ENCODE peak calls at places on chromosomes 11 and 22, in six cellular contexts. J is IMR-90, M is AG04450, I is mammary epithelial cell, V is thoracic aorta, A is colonic mucosa. W is an unnamed sample. For H3K27me3, the result is how much of the 10 kb centered on the place peaks cover.

GRCh38 chr11:10452211-10452767 is 2.8 kb upstream of the AMPD3 start:
- DNase-seq in J (peak), M (no peak), I (no peak), V (no peak), A (peak), W (no peak)

GRCh38 chr11:198236-198806 is 5.4 kb downstream of the SCGB1C1 start:
- DNase-seq in J (no peak), M (no peak), I (no peak), V (no peak), A (no peak), W (peak)

GRCh38 chr22:40055143-40055926 is 60.6 kb downstream of the FAM83F start:
- DNase-seq in J (no peak), M (no peak), I (peak), V (no peak), A (no peak), W (no peak)

GRCh38 chr22:31586137-31586920 is 75.7 kb downstream of the PISD start:
- DNase-seq in J (peak), M (no peak), I (no peak), V (no peak), A (no peak), W (no peak)

GRCh38 chr11:9886595-9886994 is 222.7 kb downstream of the SWAP70 start:
- DNase-seq in J (no peak), M (no peak), I (no peak), V (no peak), A (no peak), W (no peak)

GRCh38 chr11:117772360-117772759 is 24.7 kb downstream of the DSCAML1 start:
- DNase-seq in J (no peak), M (no peak), I (no peak), V (no peak), A (no peak), W (no peak)

GRCh38 chr11:91981995-91982394 is 242.6 kb upstream of the FAT3 start:
- DNase-seq in J (peak), M (peak), I (peak), V (peak), A (peak), W (no peak)

GRCh38 chr11:73478737-73479347 is 102.6 kb downstream of the RELT start:
- DNase-seq in J (peak), M (no peak), I (peak), V (no peak), A (no peak), W (no peak)

GRCh38 chr11:93741882-93742226 is 382 bp downstream of the C11orf54 start:
- DNase-seq in J (peak), M (no peak), I (peak), V (no peak), A (peak), W (no peak)

GRCh38 chr11:68214173-68215086 is 1.3 kb upstream of the KMT5B start:
- DNase-seq in J (no peak), M (no peak), I (no peak), V (no peak), A (peak), W (peak)

GRCh38 chr11:12066799-12067508 is 43.4 kb upstream of the MICAL2 start:
- DNase-seq in J (peak), M (no peak), I (peak), V (no peak), A (peak), W (no peak)

GRCh38 chr22:20807315-20807752 is 33.4 kb downstream of the SERPIND1 start:
- DNase-seq in J (peak), M (peak), I (peak), V (no peak), A (no peak), W (no peak)

GRCh38 chr22:26691377-26691716 is 34.0 kb downstream of the MIAT start:
- DNase-seq in J (no peak), M (no peak), I (no peak), V (no peak), A (no peak), W (no peak)

GRCh38 chr11:59611570-59612565 is 3.7 kb downstream of the OSBP start:
- DNase-seq in J (peak), M (peak), I (no peak), V (no peak), A (peak), W (no peak)

DNA sequence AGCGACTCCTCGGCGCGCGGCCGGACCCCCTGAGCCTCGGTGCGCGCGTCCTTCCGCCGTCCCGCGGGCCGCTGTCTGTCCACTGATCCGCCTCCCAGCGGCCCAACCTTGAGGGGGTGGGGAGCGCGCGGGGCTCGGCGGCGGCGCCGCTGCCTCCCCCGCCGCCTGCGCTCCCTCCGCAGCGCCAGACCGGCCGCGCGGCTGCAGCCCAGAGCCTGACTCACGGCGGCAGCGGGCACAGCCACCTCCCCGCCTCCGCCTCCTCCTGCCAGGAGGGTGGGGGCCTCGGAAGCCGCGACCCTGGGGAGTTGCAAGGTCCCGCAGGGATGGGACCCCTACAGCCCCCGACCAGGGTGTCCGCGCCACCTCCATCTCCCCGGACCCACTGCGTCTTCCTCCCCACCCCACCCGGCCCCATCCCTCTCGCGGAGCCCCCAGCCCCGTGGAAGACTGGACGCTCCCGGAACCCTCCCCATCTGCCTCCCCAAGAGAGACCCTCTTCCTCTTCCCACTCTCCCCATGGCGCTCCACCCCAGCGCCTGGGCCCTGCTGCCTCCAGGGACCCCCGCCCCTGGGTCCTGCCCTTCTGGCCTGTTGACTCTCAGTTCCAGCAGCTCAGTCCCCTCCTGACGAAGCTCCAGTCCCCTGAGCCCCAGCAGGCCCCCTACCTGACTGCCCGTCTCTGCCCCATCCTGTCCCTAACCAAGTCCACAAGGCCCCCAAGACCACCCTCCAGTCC is 1.2 kb downstream of the IFITM10 start:
- DNase-seq in J (no peak), M (no peak), I (peak), V (no peak), A (no peak), W (no peak)
- H3K27ac ChIP-seq in J (no peak), M (no peak), I (peak), V (peak), A (no peak), W (no peak)

GRCh38 chr11:134069996-134070845 is 1.3 kb downstream of the JAM3 start:
- DNase-seq in J (no peak), M (no peak), I (no peak), V (no peak), A (no peak), W (peak)

GRCh38 chr11:134071306-134071705 is 2.4 kb downstream of the JAM3 start:
- DNase-seq in J (no peak), M (no peak), I (no peak), V (no peak), A (no peak), W (no peak)

GRCh38 chr11:134071766-134072403 is 3.0 kb downstream of the JAM3 start:
- DNase-seq in J (peak), M (no peak), I (no peak), V (no peak), A (no peak), W (no peak)

GRCh38 chr11:134074346-134074745 is 5.5 kb downstream of the JAM3 start:
- DNase-seq in J (no peak), M (no peak), I (no peak), V (no peak), A (no peak), W (peak)

GRCh38 chr11:134074766-134075165 is 5.9 kb downstream of the JAM3 start:
- DNase-seq in J (no peak), M (no peak), I (no peak), V (no peak), A (no peak), W (no peak)
- H3K27me3 ChIP-seq in J (under half), M (under half), I (under half), V (under half), A (under half), W (under half)

GRCh38 chr11:63813035-63813562 is at the start of gene SPINDOC:
- DNase-seq in J (peak), M (no peak), I (peak), V (no peak), A (peak), W (peak)

GRCh38 chr11:63816732-63817131 is 3.5 kb downstream of the SPINDOC start:
- DNase-seq in J (no peak), M (no peak), I (no peak), V (no peak), A (no peak), W (no peak)

GRCh38 chr11:63814383-63814736 is 1.1 kb downstream of the SPINDOC start:
- DNase-seq in J (no peak), M (no peak), I (peak), V (no peak), A (no peak), W (no peak)

GRCh38 chr11:63811522-63811921 is 1.7 kb upstream of the SPINDOC start:
- DNase-seq in J (no peak), M (no peak), I (no peak), V (no peak), A (no peak), W (no peak)

GRCh38 chr11:63813563-63814382 is 517 bp downstream of the SPINDOC start:
- DNase-seq in J (peak), M (no peak), I (peak), V (no peak), A (peak), W (peak)
- H3K27ac ChIP-seq in J (peak), M (peak), I (peak), V (no peak), A (peak), W (peak)

DNA sequence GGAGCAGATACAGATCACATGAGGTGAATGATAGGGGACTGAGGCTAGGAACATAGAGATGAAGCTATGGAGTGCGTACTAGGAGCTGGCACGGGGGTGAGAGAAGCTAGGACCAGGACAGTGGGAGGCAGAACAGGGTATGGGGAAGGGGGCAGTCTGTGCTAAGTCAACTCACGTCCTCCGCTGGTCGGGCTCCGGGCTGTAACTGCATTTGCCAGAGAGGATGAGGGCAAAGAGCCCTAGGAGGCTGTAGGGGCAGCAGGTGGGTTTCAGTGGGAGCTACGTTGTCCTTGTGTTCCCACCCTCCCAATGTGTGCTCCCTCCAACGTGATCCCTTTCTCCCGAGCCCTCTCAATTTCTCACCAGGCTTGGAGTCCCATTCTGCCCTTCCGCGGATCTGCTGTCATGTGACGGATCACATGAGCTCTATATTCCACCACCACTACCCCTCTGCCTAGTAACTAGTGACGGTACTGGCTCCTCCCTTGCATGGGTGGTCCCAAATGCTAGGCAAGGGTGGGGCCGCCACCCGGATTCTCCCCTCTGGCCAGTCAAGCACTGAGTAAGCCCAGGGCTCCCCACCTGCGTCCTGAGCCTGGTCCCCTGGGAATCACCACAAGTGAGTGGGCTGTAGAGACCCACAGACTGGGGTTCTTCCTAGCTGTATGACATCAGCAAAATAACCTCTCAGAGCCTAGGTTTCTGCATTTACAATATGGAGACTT is at the start of gene TPP1:
- DNase-seq in J (peak), M (peak), I (peak), V (peak), A (peak), W (peak)
- H3K27me3 ChIP-seq in J (under half), M (under half), I (under half), V (under half), A (under half), W (under half)

GRCh38 chr11:20055312-20055711 is 105.0 kb downstream of the DBX1 start:
- DNase-seq in J (no peak), M (no peak), I (peak), V (no peak), A (no peak), W (no peak)
- H3K27ac ChIP-seq in J (no peak), M (no peak), I (peak), V (no peak), A (no peak), W (no peak)

W was measured in testis.